ENCODE peak calls at places on chromosomes 11 and 22, in six cellular contexts. One of them, this sample, is unnamed.
A peak's percentile ranks its signal among the peaks of the same experiment; 100 is the strongest.

GRCh38 chr11:106786251-106786650 is 232.0 kb downstream of the GUCY1A2 start:
- DNase-seq in epithelial cell of esophagus: no peak
- DNase-seq in body of pancreas: no peak
- DNase-seq in MM.1S: no peak
- DNase-seq in fibroblast of pulmonary artery: peak; percentile 29
- DNase-seq in SK-N-SH: no peak
- DNase-seq in this sample: no peak

GRCh38 chr11:47766363-47767227 is 546 bp downstream of the FNBP4 start:
- DNase-seq in epithelial cell of esophagus: peak; percentile 80
- DNase-seq in body of pancreas: peak; percentile 76
- DNase-seq in MM.1S: peak; percentile 73
- DNase-seq in fibroblast of pulmonary artery: peak; percentile 62
- DNase-seq in SK-N-SH: no peak
- DNase-seq in this sample: peak; percentile 73

GRCh38 chr22:38221407-38221806 is 19.6 kb downstream of the MAFF start:
- DNase-seq in epithelial cell of esophagus: no peak
- DNase-seq in body of pancreas: no peak
- DNase-seq in MM.1S: no peak
- DNase-seq in fibroblast of pulmonary artery: no peak
- DNase-seq in SK-N-SH: no peak
- DNase-seq in this sample: no peak

GRCh38 chr11:105673089-105673488 is 63.2 kb downstream of the GRIA4 start:
- DNase-seq in epithelial cell of esophagus: peak; percentile 75
- DNase-seq in body of pancreas: peak; percentile 26
- DNase-seq in MM.1S: peak; percentile 66
- DNase-seq in fibroblast of pulmonary artery: peak; percentile 75
- DNase-seq in SK-N-SH: no peak
- DNase-seq in this sample: peak; percentile 54

GRCh38 chr11:37512156-37512780 is 914.2 kb upstream of the RAG2 start:
- DNase-seq in epithelial cell of esophagus: peak; percentile 29
- DNase-seq in body of pancreas: no peak
- DNase-seq in MM.1S: no peak
- DNase-seq in fibroblast of pulmonary artery: no peak
- DNase-seq in SK-N-SH: no peak
- DNase-seq in this sample: no peak

GRCh38 chr11:72781313-72782080 is 12.3 kb downstream of the STARD10 start:
- DNase-seq in epithelial cell of esophagus: peak; percentile 40
- DNase-seq in body of pancreas: peak; percentile 69
- DNase-seq in MM.1S: peak; percentile 37
- DNase-seq in fibroblast of pulmonary artery: no peak
- DNase-seq in SK-N-SH: peak; percentile 92
- DNase-seq in this sample: no peak

GRCh38 chr11:134987223-134987768 is 575.3 kb upstream of the B3GAT1 start:
- DNase-seq in epithelial cell of esophagus: no peak
- DNase-seq in body of pancreas: no peak
- DNase-seq in MM.1S: no peak
- DNase-seq in fibroblast of pulmonary artery: no peak
- DNase-seq in SK-N-SH: no peak
- DNase-seq in this sample: no peak

GRCh38 chr11:83862691-83863090 is 576.5 kb upstream of the CCDC90B start:
- DNase-seq in epithelial cell of esophagus: peak; percentile 6
- DNase-seq in body of pancreas: no peak
- DNase-seq in MM.1S: no peak
- DNase-seq in fibroblast of pulmonary artery: no peak
- DNase-seq in SK-N-SH: no peak
- DNase-seq in this sample: no peak

GRCh38 chr11:1472180-1473005 is 14.2 kb downstream of the MOB2 start:
- DNase-seq in epithelial cell of esophagus: no peak
- DNase-seq in body of pancreas: peak; percentile 5
- DNase-seq in MM.1S: no peak
- DNase-seq in fibroblast of pulmonary artery: no peak
- DNase-seq in SK-N-SH: no peak
- DNase-seq in this sample: no peak

GRCh38 chr11:73576226-73576625 is 21.7 kb downstream of the FAM168A start:
- DNase-seq in epithelial cell of esophagus: no peak
- DNase-seq in body of pancreas: no peak
- DNase-seq in MM.1S: no peak
- DNase-seq in fibroblast of pulmonary artery: no peak
- DNase-seq in SK-N-SH: no peak
- DNase-seq in this sample: no peak

GRCh38 chr11:13644997-13645667 is 23.3 kb upstream of the FAR1 start:
- DNase-seq in epithelial cell of esophagus: peak; percentile 60
- DNase-seq in body of pancreas: peak; percentile 34
- DNase-seq in MM.1S: no peak
- DNase-seq in fibroblast of pulmonary artery: peak; percentile 14
- DNase-seq in SK-N-SH: no peak
- DNase-seq in this sample: peak; percentile 29

GRCh38 chr11:94325681-94326080 is 21.3 kb downstream of the IZUMO1R start:
- DNase-seq in epithelial cell of esophagus: peak; percentile 74
- DNase-seq in body of pancreas: peak; percentile 47
- DNase-seq in MM.1S: peak; percentile 21
- DNase-seq in fibroblast of pulmonary artery: peak; percentile 38
- DNase-seq in SK-N-SH: peak; percentile 36
- DNase-seq in this sample: peak; percentile 44

GRCh38 chr22:31272522-31273446 is 19.5 kb downstream of the PIK3IP1 start:
- DNase-seq in epithelial cell of esophagus: peak; percentile 61
- DNase-seq in body of pancreas: peak; percentile 60
- DNase-seq in MM.1S: peak; percentile 59
- DNase-seq in fibroblast of pulmonary artery: peak; percentile 82
- DNase-seq in SK-N-SH: peak; percentile 79
- DNase-seq in this sample: peak; percentile 67

GRCh38 chr22:26658671-26659478 is 1.5 kb downstream of the MIAT start:
- DNase-seq in epithelial cell of esophagus: peak; percentile 97
- DNase-seq in body of pancreas: peak; percentile 28
- DNase-seq in MM.1S: peak; percentile 93
- DNase-seq in fibroblast of pulmonary artery: peak; percentile 84
- DNase-seq in SK-N-SH: peak; percentile 76
- DNase-seq in this sample: peak; percentile 52

GRCh38 chr11:85746640-85747039 is 60.6 kb upstream of the CCDC89 start:
- DNase-seq in epithelial cell of esophagus: no peak
- DNase-seq in body of pancreas: no peak
- DNase-seq in MM.1S: no peak
- DNase-seq in fibroblast of pulmonary artery: no peak
- DNase-seq in SK-N-SH: no peak
- DNase-seq in this sample: no peak

GRCh38 chr11:47979378-47980092 is 824 bp upstream of the PTPRJ start:
- DNase-seq in epithelial cell of esophagus: no peak
- DNase-seq in body of pancreas: no peak
- DNase-seq in MM.1S: no peak
- DNase-seq in fibroblast of pulmonary artery: no peak
- DNase-seq in SK-N-SH: peak; percentile 54
- DNase-seq in this sample: peak; percentile 12

GRCh38 chr22:23787600-23787896 is 782 bp downstream of the SMARCB1 start:
- DNase-seq in epithelial cell of esophagus: no peak
- DNase-seq in body of pancreas: no peak
- DNase-seq in MM.1S: no peak
- DNase-seq in fibroblast of pulmonary artery: no peak
- DNase-seq in SK-N-SH: no peak
- DNase-seq in this sample: no peak

GRCh38 chr11:68121067-68121899 is at the start of gene CHKA:
- DNase-seq in epithelial cell of esophagus: peak; percentile 90
- DNase-seq in body of pancreas: peak; percentile 95
- DNase-seq in MM.1S: peak; percentile 94
- DNase-seq in fibroblast of pulmonary artery: peak; percentile 90
- DNase-seq in SK-N-SH: peak; percentile 99
- DNase-seq in this sample: peak; percentile 93

GRCh38 chr22:43867839-43868652 is 5.7 kb upstream of the SULT4A1 start:
- DNase-seq in epithelial cell of esophagus: peak; percentile 72
- DNase-seq in body of pancreas: peak; percentile 68
- DNase-seq in MM.1S: peak; percentile 12
- DNase-seq in fibroblast of pulmonary artery: peak; percentile 70
- DNase-seq in SK-N-SH: no peak
- DNase-seq in this sample: peak; percentile 59

GRCh38 chr22:20509344-20510047 is 2.1 kb downstream of the MED15 start:
- DNase-seq in epithelial cell of esophagus: peak; percentile 93
- DNase-seq in body of pancreas: peak; percentile 69
- DNase-seq in MM.1S: peak; percentile 65
- DNase-seq in fibroblast of pulmonary artery: peak; percentile 95
- DNase-seq in SK-N-SH: peak; percentile 48
- DNase-seq in this sample: peak; percentile 91

GRCh38 chr22:20239063-20239950 is 28.8 kb downstream of the RTN4R start:
- DNase-seq in epithelial cell of esophagus: no peak
- DNase-seq in body of pancreas: no peak
- DNase-seq in MM.1S: no peak
- DNase-seq in fibroblast of pulmonary artery: peak; percentile 34
- DNase-seq in SK-N-SH: no peak
- DNase-seq in this sample: peak; percentile 12

GRCh38 chr11:132126973-132127900 is 756.8 kb downstream of the NTM start:
- DNase-seq in epithelial cell of esophagus: peak; percentile 57
- DNase-seq in body of pancreas: peak; percentile 61
- DNase-seq in MM.1S: peak; percentile 33
- DNase-seq in fibroblast of pulmonary artery: peak; percentile 93
- DNase-seq in SK-N-SH: peak; percentile 66
- DNase-seq in this sample: peak; percentile 71

GRCh38 chr11:47768090-47768620 is 1.0 kb upstream of the FNBP4 start:
- DNase-seq in epithelial cell of esophagus: peak; percentile 69
- DNase-seq in body of pancreas: peak; percentile 54
- DNase-seq in MM.1S: peak; percentile 54
- DNase-seq in fibroblast of pulmonary artery: peak; percentile 86
- DNase-seq in SK-N-SH: peak; percentile 72
- DNase-seq in this sample: peak; percentile 94

DNA sequence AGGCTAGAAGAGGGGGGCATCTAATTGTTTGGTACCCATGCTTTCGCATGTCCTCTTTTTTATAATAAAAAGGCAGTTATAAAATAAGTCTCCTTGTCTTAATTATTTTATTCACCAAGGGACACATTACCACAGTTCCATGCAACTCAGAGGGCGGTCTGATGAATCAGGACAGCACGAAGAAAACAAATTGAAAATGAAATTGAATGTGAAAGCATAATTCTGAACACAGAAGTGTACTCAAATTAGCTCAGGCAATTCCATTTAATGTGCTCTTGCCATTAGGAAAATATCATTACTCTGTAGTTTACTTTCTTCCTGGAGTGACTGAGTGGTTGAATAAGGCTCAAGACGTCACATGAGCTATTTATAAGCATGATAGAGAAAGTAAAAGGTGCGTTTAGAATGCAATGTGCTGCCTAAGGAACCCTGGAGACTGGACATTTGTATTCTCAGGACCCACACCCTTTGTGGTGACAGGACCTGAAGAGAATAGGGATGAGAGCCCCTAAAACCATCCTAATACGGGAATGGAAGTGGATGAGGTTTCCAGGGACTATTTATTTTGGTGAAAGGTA is 59.6 kb downstream of the MTNR1B start:
- DNase-seq in epithelial cell of esophagus: peak; percentile 32
- DNase-seq in body of pancreas: no peak
- DNase-seq in MM.1S: peak; percentile 46
- DNase-seq in fibroblast of pulmonary artery: no peak
- DNase-seq in SK-N-SH: no peak
- DNase-seq in this sample: no peak
- H3K4me3 ChIP-seq in epithelial cell of esophagus: no peak overlapping the region
- H3K4me3 ChIP-seq in body of pancreas: no peak overlapping the region
- H3K4me3 ChIP-seq in MM.1S: peak overlapping the region; percentile 43
- H3K4me3 ChIP-seq in fibroblast of pulmonary artery: no peak overlapping the region
- H3K4me3 ChIP-seq in SK-N-SH: no peak overlapping the region
- H3K4me3 ChIP-seq in this sample: no peak overlapping the region

DNA sequence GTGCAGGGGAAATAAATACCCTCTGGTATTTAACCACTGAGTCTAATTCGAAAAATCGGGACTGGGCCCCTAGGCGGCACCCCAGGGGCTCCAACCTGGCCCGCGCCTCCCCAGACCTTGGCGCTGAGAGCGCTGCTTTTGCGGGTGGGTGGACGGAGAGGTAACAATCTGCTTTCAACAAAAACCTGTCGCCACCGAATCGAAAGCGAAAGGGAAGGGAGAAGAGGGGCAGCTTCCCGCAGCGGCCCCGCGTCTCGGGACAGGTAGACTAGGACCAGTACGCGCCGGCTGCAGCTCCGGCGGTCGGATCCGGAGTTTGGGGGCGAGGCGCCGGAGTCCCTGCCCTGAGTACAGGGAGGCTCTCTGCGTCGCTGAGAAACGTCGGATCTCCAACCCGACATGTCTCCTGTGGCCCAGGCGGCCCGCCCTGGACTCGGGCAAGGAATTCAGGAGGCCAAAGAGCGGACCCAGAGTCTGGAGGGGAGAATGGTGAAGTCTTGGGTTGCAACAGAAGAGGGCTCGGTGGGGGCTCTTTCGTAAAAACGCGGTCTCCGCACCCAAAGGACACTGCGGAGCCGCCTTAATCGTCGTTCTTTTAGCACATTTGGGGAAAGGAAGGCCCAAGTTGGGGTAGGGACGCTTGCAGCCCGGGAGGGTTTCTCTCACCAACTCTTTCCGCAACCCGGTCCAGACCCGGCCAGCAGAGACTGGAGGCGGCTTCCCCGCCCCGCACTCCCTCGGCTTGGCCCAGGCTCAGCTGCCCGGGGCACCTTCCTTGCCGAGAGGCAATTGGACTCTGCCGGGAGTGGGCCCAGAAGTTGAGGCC is 4.1 kb downstream of the ALX4 start:
- DNase-seq in epithelial cell of esophagus: no peak
- DNase-seq in body of pancreas: peak; percentile 43
- DNase-seq in MM.1S: peak; percentile 69
- DNase-seq in fibroblast of pulmonary artery: no peak
- DNase-seq in SK-N-SH: peak; percentile 62
- DNase-seq in this sample: peak; percentile 14
- H3K4me3 ChIP-seq in epithelial cell of esophagus: peak overlapping the region; percentile 31
- H3K4me3 ChIP-seq in body of pancreas: peak overlapping the region; percentile 64
- H3K4me3 ChIP-seq in MM.1S: peak overlapping the region; percentile 78
- H3K4me3 ChIP-seq in fibroblast of pulmonary artery: peak overlapping the region; percentile 47
- H3K4me3 ChIP-seq in SK-N-SH: peak overlapping the region; percentile 59
- H3K4me3 ChIP-seq in this sample: peak overlapping the region; percentile 43

DNA sequence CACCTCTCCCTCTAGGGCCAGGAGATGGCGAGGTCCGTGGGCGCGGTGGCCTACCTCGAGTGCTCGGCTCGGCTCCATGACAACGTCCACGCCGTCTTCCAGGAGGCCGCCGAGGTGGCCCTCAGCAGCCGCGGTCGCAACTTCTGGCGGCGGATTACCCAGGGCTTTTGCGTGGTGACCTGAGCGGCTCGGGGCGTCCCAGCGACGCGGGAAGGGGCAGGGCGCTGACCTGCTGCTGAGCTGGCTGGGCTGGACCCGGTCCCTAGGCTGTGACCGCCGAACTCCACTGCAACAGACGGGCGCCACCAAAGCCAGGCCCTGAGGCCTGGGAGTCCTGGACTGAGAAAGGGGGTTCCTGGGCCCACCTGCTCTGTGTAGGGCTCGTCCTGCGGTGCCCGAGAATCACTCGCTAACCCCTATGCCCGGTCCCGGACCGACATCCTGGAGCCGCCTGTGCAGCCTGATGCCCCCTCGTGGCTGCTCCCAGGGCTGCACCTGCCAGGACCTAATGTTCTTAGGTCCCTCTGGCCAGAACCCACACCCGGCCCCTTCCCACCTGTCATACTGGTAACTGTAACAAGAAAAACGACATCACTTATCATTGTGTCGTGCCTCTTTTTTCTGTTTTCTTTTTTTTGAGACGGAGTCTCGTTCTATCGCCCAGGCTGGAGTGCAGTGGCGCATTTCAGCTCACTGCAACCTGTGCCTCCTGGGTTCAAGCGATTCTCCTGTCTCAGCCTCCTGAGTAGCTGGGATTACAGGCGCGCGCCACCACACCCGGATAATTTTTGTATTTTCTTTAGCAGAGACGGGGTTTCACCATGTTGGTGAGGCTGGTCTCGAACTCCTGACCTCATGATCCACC is 15.0 kb downstream of the RHOD start:
- DNase-seq in epithelial cell of esophagus: peak; percentile 73
- DNase-seq in body of pancreas: peak; percentile 84
- DNase-seq in MM.1S: peak; percentile 74
- DNase-seq in fibroblast of pulmonary artery: peak; percentile 72
- DNase-seq in SK-N-SH: peak; percentile 93
- DNase-seq in this sample: peak; percentile 69
- H3K4me3 ChIP-seq in epithelial cell of esophagus: no peak overlapping the region
- H3K4me3 ChIP-seq in body of pancreas: no peak overlapping the region
- H3K4me3 ChIP-seq in MM.1S: no peak overlapping the region
- H3K4me3 ChIP-seq in fibroblast of pulmonary artery: peak overlapping the region; percentile 31
- H3K4me3 ChIP-seq in SK-N-SH: peak overlapping the region; percentile 44
- H3K4me3 ChIP-seq in this sample: no peak overlapping the region

GRCh38 chr22:17920145-17920605 is 104.2 kb downstream of the MICAL3 start:
- DNase-seq in epithelial cell of esophagus: peak; percentile 82
- DNase-seq in body of pancreas: peak; percentile 45
- DNase-seq in MM.1S: no peak
- DNase-seq in fibroblast of pulmonary artery: peak; percentile 56
- DNase-seq in SK-N-SH: peak; percentile 79
- DNase-seq in this sample: peak; percentile 44
- H3K4me3 ChIP-seq in epithelial cell of esophagus: no peak overlapping the region
- H3K4me3 ChIP-seq in body of pancreas: no peak overlapping the region
- H3K4me3 ChIP-seq in MM.1S: no peak overlapping the region
- H3K4me3 ChIP-seq in fibroblast of pulmonary artery: no peak overlapping the region
- H3K4me3 ChIP-seq in SK-N-SH: no peak overlapping the region
- H3K4me3 ChIP-seq in this sample: no peak overlapping the region